ENCODE peak calls at places on chromosomes 1 and 21, in five cellular contexts. Q, R, C, G and N are unnamed samples. For H3K27me3 and H3K36me3, the result is how much of the 10 kb centered on the place peaks cover.

GRCh38 chr1:82979593-82980230 is 1019.2 kb downstream of the TTLL7 start:
- DNase-seq in G (no peak), Q (no peak), C (no peak), R (no peak), N (no peak)

GRCh38 chr1:187691439-187691838 is 862.7 kb downstream of the PLA2G4A start:
- DNase-seq in G (no peak), R (no peak), C (peak), Q (no peak), N (no peak)

GRCh38 chr1:47903723-47904122 is 93.5 kb downstream of the TRABD2B start:
- DNase-seq in G (no peak), C (no peak), Q (no peak), R (no peak), N (peak)

GRCh38 chr21:15015622-15016471 is 49.0 kb downstream of the NRIP1 start:
- DNase-seq in R (no peak), G (no peak), C (peak), Q (no peak), N (no peak)

GRCh38 chr1:178057863-178058576 is 35.9 kb upstream of the RASAL2 start:
- DNase-seq in R (peak), G (no peak), Q (no peak), C (peak), N (no peak)

GRCh38 chr1:6385673-6386191 is 7.8 kb downstream of the ACOT7 start:
- DNase-seq in R (no peak), G (peak), C (peak), Q (peak), N (no peak)

GRCh38 chr1:244969355-244970235 is 105.3 kb upstream of the HNRNPU start:
- DNase-seq in R (peak), Q (peak), G (peak), C (peak), N (peak)

GRCh38 chr1:23417570-23417969 is 7.0 kb downstream of the TCEA3 start:
- DNase-seq in R (peak), Q (no peak), G (no peak), C (no peak), N (peak)

GRCh38 chr1:112464501-112464900 is 44.3 kb upstream of the WNT2B start:
- DNase-seq in R (no peak), C (no peak), Q (no peak), G (peak), N (peak)

GRCh38 chr1:202561240-202561639 is 149.0 kb downstream of the SYT2 start:
- DNase-seq in C (no peak), R (no peak), G (no peak), Q (no peak), N (no peak)

GRCh38 chr1:59474496-59474895 is 177.6 kb downstream of the FGGY start:
- DNase-seq in R (no peak), G (no peak), C (no peak), Q (no peak), N (peak)

GRCh38 chr21:45305831-45306230 is 18.1 kb upstream of the POFUT2 start:
- DNase-seq in G (no peak), Q (no peak), R (no peak), C (peak), N (no peak)

GRCh38 chr1:3692593-3692992 is 40.3 kb downstream of the TP73 start:
- DNase-seq in G (no peak), Q (no peak), R (no peak), C (no peak), N (no peak)

GRCh38 chr1:6824665-6825368 is 39.6 kb downstream of the CAMTA1 start:
- DNase-seq in Q (peak), G (no peak), R (no peak), C (no peak), N (no peak)

GRCh38 chr1:17887646-17888395 is 132.7 kb downstream of the ACTL8 start:
- DNase-seq in C (no peak), Q (no peak), R (no peak), G (peak), N (no peak)

GRCh38 chr1:26289158-26290059 is 9.5 kb downstream of the SH3BGRL3 start:
- DNase-seq in G (peak), R (peak), C (no peak), Q (no peak), N (no peak)

GRCh38 chr1:84143796-84144565 is at the start of gene PRKACB:
- DNase-seq in R (no peak), C (peak), Q (no peak), G (no peak), N (peak)
- H3K27ac ChIP-seq in R (no peak), C (no peak), Q (peak), G (peak), N (peak)

DNA sequence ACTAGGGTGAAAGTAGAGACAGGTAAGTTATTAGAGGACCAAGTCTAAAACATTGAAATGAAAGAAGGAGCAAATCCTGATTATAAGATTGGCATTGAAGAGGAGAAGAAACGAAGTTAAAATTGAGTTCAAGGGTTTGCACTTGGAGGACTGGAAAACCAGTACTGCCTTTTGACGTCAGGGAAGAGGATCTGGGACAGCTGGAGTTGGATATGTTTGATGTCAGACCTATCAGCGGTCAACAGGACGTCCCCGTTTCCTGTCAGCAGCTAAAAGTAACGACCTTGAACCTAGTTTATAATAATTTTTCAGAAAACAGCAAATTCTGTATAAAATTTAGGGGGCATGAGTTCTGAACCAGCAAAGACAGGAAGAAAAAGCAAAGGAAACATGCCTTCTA is 1.2 kb upstream of the NID1 start:
- DNase-seq in C (peak), G (no peak), R (no peak), Q (no peak), N (no peak)
- H3K27me3 ChIP-seq in C (under half), G (under half), R (half or more), Q (under half), N (under half)

DNA sequence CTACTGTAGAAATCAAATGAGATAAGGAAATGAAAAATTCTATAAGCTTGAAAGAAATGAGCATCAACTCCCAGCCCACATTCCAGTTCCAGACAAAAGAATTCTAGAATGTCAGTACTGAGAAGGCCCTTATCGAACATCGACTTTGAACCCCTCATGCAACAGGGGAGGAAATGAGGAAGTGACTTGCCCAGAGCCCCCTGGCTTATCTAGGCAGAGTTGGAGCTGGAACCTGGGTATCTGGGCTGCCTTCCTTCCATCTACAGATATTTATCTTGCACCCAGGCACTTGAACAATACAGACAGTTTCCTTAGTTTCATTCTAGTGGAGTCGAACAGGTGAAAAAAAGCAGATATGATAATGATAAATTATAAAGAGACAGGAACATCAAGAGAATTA is 22.3 kb downstream of the MECR start:
- DNase-seq in Q (no peak), C (no peak), G (no peak), R (no peak), N (peak)
- H3K36me3 ChIP-seq in Q (under half), C (under half), G (under half), R (half or more), N (under half)

GRCh38 chr1:44328767-44329416 is 26.2 kb downstream of the ERI3 start:
- DNase-seq in G (no peak), C (peak), R (no peak), Q (no peak), N (no peak)

GRCh38 chr1:44334968-44335367 is 20.1 kb downstream of the ERI3 start:
- DNase-seq in Q (no peak), C (no peak), R (no peak), G (no peak), N (no peak)

GRCh38 chr1:44333373-44333772 is 21.7 kb downstream of the ERI3 start:
- DNase-seq in G (no peak), Q (no peak), C (no peak), R (no peak), N (peak)

GRCh38 chr1:44330935-44331334 is 24.1 kb downstream of the ERI3 start:
- DNase-seq in C (no peak), G (no peak), R (no peak), Q (no peak), N (no peak)

DNA sequence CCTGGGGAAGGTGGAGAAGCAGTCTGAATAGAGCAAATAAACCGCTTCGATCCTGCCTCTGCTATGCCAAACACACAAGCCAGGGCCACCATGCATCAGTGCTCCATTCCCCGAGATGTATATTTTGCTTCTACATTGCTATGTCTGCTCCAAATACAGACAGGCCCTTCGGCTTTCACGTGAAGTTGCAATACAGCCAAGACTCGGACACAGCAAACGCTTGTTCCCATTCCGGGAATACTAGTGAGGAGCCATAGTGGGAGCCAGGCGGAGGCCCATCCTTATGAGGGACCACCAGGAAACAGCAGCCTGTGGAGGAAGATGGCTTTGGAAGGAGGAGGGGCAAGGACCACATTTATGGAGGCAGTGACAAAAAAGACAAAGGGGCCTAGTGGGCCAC is 22.6 kb downstream of the ERI3 start:
- DNase-seq in R (no peak), C (no peak), Q (no peak), G (no peak), N (no peak)
- H3K27ac ChIP-seq in R (no peak), C (no peak), Q (no peak), G (no peak), N (no peak)

DNA sequence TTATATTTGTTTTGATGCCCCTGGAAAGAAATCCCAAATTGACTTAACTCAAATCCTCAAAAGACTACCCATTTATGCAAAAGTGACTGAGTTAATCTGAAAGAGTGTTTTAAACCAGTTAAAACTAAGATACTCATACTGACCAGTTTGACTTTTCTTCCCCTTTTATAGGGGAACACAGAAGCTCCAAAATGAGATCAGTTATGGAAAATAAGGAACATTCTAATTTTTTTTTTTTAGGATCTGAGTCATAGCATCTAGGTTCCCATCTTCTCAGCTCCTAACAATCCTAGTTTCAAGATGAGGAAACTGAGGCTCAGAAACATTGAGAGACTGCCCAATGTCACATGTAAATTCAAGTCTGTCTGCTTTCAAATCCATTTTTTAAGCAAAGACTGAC is 231.1 kb upstream of the RUNX1 start:
- DNase-seq in G (no peak), Q (no peak), C (no peak), R (no peak), N (no peak)
- H3K27me3 ChIP-seq in G (under half), Q (under half), C (under half), R (under half), N (under half)

GRCh38 chr1:117612517-117613248 is 6.8 kb downstream of the TENT5C start:
- DNase-seq in R (no peak), Q (no peak), C (peak), G (no peak), N (peak)
- H3K36me3 ChIP-seq in R (under half), Q (under half), C (under half), G (under half), N (under half)

DNA sequence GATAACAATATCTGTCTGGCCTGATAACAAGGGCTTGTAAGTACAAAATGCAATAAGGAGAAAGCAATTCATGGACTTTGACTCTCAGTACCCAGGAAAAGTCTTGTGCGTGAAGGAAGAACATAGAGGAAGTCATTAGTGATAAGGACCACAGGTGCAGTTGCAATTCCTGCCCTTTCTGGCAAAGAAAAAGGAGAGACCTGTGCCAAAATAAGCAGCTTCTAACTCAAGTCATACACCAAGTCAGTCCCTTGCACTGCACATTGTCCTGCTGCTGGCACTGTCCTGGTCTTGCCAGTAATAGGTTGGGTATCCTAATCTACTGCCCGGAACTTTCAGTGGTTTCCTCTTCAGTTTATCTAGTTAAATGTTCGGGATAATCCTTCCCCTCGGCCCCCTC is 14.8 kb upstream of the SOD1 start:
- DNase-seq in Q (no peak), G (no peak), C (peak), R (no peak), N (peak)
- H3K27ac ChIP-seq in Q (no peak), G (no peak), C (no peak), R (no peak), N (peak)

GRCh38 chr1:12069616-12070244 is 6.6 kb downstream of the TNFRSF8 start:
- DNase-seq in R (no peak), Q (no peak), G (no peak), C (no peak), N (no peak)
- H3K27me3 ChIP-seq in R (under half), Q (under half), G (under half), C (under half), N (under half)